ENCODE peak calls at places on chromosomes 12 and 14, in five cellular contexts. R, T, Y, W and M are unnamed samples.

GRCh38 chr12:42440608-42441007 is 114.6 kb downstream of the PPHLN1 start:
- DNase-seq in R (no peak), T (no peak), W (no peak), Y (no peak), M (no peak)

GRCh38 chr12:15163577-15163976 is 57.6 kb downstream of the RERG start:
- DNase-seq in Y (no peak), W (no peak), R (no peak), T (no peak), M (no peak)

GRCh38 chr14:91339606-91340369 is 77.8 kb downstream of the CCDC88C start:
- DNase-seq in T (no peak), Y (no peak), W (no peak), R (no peak), M (no peak)

GRCh38 chr12:79933043-79933442 is 1.9 kb downstream of the PPP1R12A start:
- DNase-seq in T (no peak), R (no peak), Y (no peak), W (no peak), M (no peak)

GRCh38 chr12:58818546-58818945 is 101.8 kb downstream of the LRIG3 start:
- DNase-seq in W (no peak), T (no peak), R (no peak), Y (no peak), M (no peak)

GRCh38 chr12:122003646-122004611 is 17.8 kb upstream of the BCL7A start:
- DNase-seq in W (no peak), Y (no peak), R (no peak), T (no peak), M (peak)

GRCh38 chr12:66232258-66232657 is 43.2 kb downstream of the IRAK3 start:
- DNase-seq in Y (no peak), W (no peak), R (no peak), T (no peak), M (no peak)

GRCh38 chr12:62259311-62259992 is 752 bp upstream of the USP15 start:
- DNase-seq in Y (no peak), R (peak), W (no peak), T (no peak), M (peak)

GRCh38 chr12:9133243-9133938 is 17.7 kb upstream of the A2M start:
- DNase-seq in T (no peak), Y (no peak), W (no peak), R (no peak), M (no peak)

GRCh38 chr12:105025890-105026289 is 39.8 kb downstream of the NOPCHAP1 start:
- DNase-seq in Y (no peak), W (peak), T (peak), R (peak), M (no peak)

GRCh38 chr12:93895096-93895460 is 217.9 kb downstream of the CRADD start:
- DNase-seq in R (no peak), T (no peak), Y (no peak), W (no peak), M (no peak)

GRCh38 chr12:3035815-3036702 is 41.1 kb upstream of the TSPAN9 start:
- DNase-seq in W (no peak), T (no peak), Y (no peak), R (no peak), M (no peak)

GRCh38 chr14:72677664-72678063 is 216.2 kb downstream of the DPF3 start:
- DNase-seq in W (no peak), T (no peak), Y (no peak), R (no peak), M (no peak)

GRCh38 chr14:41605550-41606248 is 977 bp upstream of the LRFN5 start:
- DNase-seq in W (peak), R (peak), Y (no peak), T (no peak), M (no peak)

GRCh38 chr12:43841253-43841652 is 5.4 kb downstream of the TMEM117 start:
- DNase-seq in Y (no peak), W (no peak), T (no peak), R (no peak), M (no peak)

GRCh38 chr14:54192610-54193009 is 204.2 kb upstream of the CDKN3 start:
- DNase-seq in W (no peak), Y (no peak), T (no peak), R (no peak), M (no peak)

GRCh38 chr12:26938660-26939185 is 453 bp downstream of the FGFR1OP2 start:
- DNase-seq in Y (peak), W (no peak), R (no peak), T (peak), M (no peak)

GRCh38 chr12:106681210-106681609 is 93.3 kb upstream of the RIC8B start:
- DNase-seq in R (no peak), W (no peak), T (no peak), Y (no peak), M (no peak)

GRCh38 chr12:77382096-77382742 is 316.9 kb upstream of the E2F7 start:
- DNase-seq in R (no peak), W (no peak), T (no peak), Y (no peak), M (no peak)

GRCh38 chr14:88129306-88130056 is 124.5 kb downstream of the GPR65 start:
- DNase-seq in R (peak), Y (no peak), T (no peak), W (no peak), M (no peak)

GRCh38 chr14:97025722-97026121 is 228.5 kb downstream of the VRK1 start:
- DNase-seq in R (no peak), T (no peak), Y (no peak), W (no peak), M (no peak)

GRCh38 chr14:84544486-84544885 is 985.5 kb upstream of the FLRT2 start:
- DNase-seq in R (no peak), Y (no peak), W (no peak), T (no peak), M (no peak)

GRCh38 chr14:51442513-51443175 is 202.6 kb downstream of the TMX1 start:
- DNase-seq in R (no peak), Y (no peak), T (no peak), W (peak), M (no peak)

GRCh38 chr12:109880049-109880931 is at the start of gene GLTP:
- DNase-seq in R (peak), T (peak), W (peak), Y (peak), M (peak)
- TF ChIP-seq POLR2A in R (peak), T (peak), W (peak), Y (peak), M (peak)

GRCh38 chr12:117967043-117967442 is 1.7 kb downstream of the KSR2 start:
- DNase-seq in Y (no peak), W (no peak), R (no peak), T (no peak), M (no peak)

GRCh38 chr12:117970334-117970733 is 1.5 kb upstream of the KSR2 start:
- DNase-seq in W (no peak), T (no peak), R (no peak), Y (no peak), M (no peak)

GRCh38 chr12:117967512-117967911 is 1.3 kb downstream of the KSR2 start:
- DNase-seq in T (no peak), R (no peak), Y (no peak), W (no peak), M (no peak)

GRCh38 chr12:117968084-117968789 is 553 bp downstream of the KSR2 start:
- DNase-seq in Y (no peak), W (no peak), R (no peak), T (no peak), M (no peak)

GRCh38 chr12:117968826-117969659 is at the start of gene KSR2:
- DNase-seq in T (peak), R (no peak), Y (peak), W (no peak), M (no peak)
- TF ChIP-seq POLR2A in T (no peak), R (no peak), Y (no peak), W (no peak), M (no peak)

GRCh38 chr12:126935435-126935834 is 1331.5 kb upstream of the TMEM132C start:
- DNase-seq in R (no peak), T (no peak), W (no peak), Y (no peak), M (no peak)

GRCh38 chr12:126926023-126926600 is 1340.9 kb upstream of the TMEM132C start:
- DNase-seq in T (no peak), W (no peak), Y (no peak), R (no peak), M (no peak)

GRCh38 chr12:126932156-126932555 is 1334.8 kb upstream of the TMEM132C start:
- DNase-seq in R (no peak), W (no peak), T (no peak), Y (no peak), M (no peak)

GRCh38 chr12:126930234-126930633 is 1336.7 kb upstream of the TMEM132C start:
- DNase-seq in T (no peak), Y (no peak), W (no peak), R (no peak), M (no peak)
- TF ChIP-seq POLR2A in T (no peak), Y (no peak), W (no peak), R (no peak), M (no peak)

GRCh38 chr12:57755454-57756372 is 810 bp downstream of the MARCHF9 start:
- DNase-seq in T (no peak), R (peak), W (no peak), Y (no peak), M (peak)
- TF ChIP-seq POLR2A in T (peak), R (peak), W (no peak), Y (no peak), M (no peak)

GRCh38 chr12:6432991-6433390 is 11.8 kb upstream of the CD27 start:
- DNase-seq in W (no peak), T (no peak), Y (no peak), R (no peak), M (no peak)

GRCh38 chr12:6430990-6431353 is 13.8 kb upstream of the CD27 start:
- DNase-seq in Y (no peak), T (no peak), W (peak), R (no peak), M (no peak)

GRCh38 chr12:6437586-6437985 is 7.2 kb upstream of the CD27 start:
- DNase-seq in W (no peak), R (no peak), Y (no peak), T (no peak), M (no peak)

GRCh38 chr12:6435941-6436715 is 8.6 kb upstream of the CD27 start:
- DNase-seq in R (no peak), W (no peak), Y (no peak), T (no peak), M (no peak)

GRCh38 chr12:6434205-6435180 is 10.3 kb upstream of the CD27 start:
- DNase-seq in R (no peak), T (no peak), W (peak), Y (no peak), M (no peak)
- TF ChIP-seq POLR2A in R (no peak), T (no peak), W (no peak), Y (no peak), M (no peak)

GRCh38 chr14:21071225-21072041 is 1.3 kb downstream of the ARHGEF40 start:
- DNase-seq in T (peak), Y (peak), W (peak), R (peak), M (no peak)
- TF ChIP-seq POLR2A in T (no peak), Y (peak), W (no peak), R (peak), M (no peak)

GRCh38 chr12:1791104-1791927 is 29.0 kb upstream of the LRTM2 start:
- DNase-seq in R (peak), Y (no peak), W (peak), T (peak), M (peak)
- TF ChIP-seq POLR2A in R (no peak), Y (no peak), W (no peak), T (no peak), M (no peak)

GRCh38 chr12:56158926-56159461 is 835 bp downstream of the MYL6 start:
- DNase-seq in T (peak), Y (no peak), W (peak), R (peak), M (peak)
- TF ChIP-seq POLR2A in T (peak), Y (no peak), W (peak), R (peak), M (no peak)